ENCODE peak calls at places on chromosome X, in four cellular contexts. B is spleen; D is activated CD4-positive, alpha-beta T cell treated with anti-CD3 and anti-CD28 coated beads for 24 hours; H is psoas muscle. U is an unnamed sample.

GRCh38 chrX:153934473-153935325 is at the start of gene NAA10:
- DNase-seq in B (peak; percentile 91), D (peak; percentile 50), H (peak; percentile 84), U (peak; percentile 62)

GRCh38 chrX:131405497-131405896 is 116.4 kb upstream of the IGSF1 start:
- DNase-seq in D (no peak), B (no peak), H (no peak), U (no peak)

GRCh38 chrX:133754657-133755056 is 230.7 kb downstream of the GPC3 start:
- DNase-seq in H (no peak), D (no peak), B (no peak), U (no peak)

GRCh38 chrX:97551821-97552220 is 668.1 kb downstream of the RPA4 start:
- DNase-seq in H (no peak), D (no peak), B (no peak), U (no peak)

GRCh38 chrX:83022020-83022419 is 486.1 kb upstream of the POU3F4 start:
- DNase-seq in D (no peak), H (no peak), B (no peak), U (no peak)

GRCh38 chrX:18133605-18134004 is 87.1 kb downstream of the BEND2 start:
- DNase-seq in D (no peak), B (no peak), H (no peak), U (no peak)

GRCh38 chrX:154097003-154097596 is 417 bp downstream of the MECP2 start:
- DNase-seq in D (peak; percentile 37), H (peak; percentile 81), B (peak; percentile 90), U (peak; percentile 76)

GRCh38 chrX:26848511-26848910 is 614.6 kb downstream of the PPP4R3C start:
- DNase-seq in B (no peak), H (no peak), D (no peak), U (no peak)

GRCh38 chrX:11672213-11672612 is 6.5 kb upstream of the ARHGAP6 start:
- DNase-seq in B (no peak), D (no peak), H (no peak), U (no peak)

GRCh38 chrX:97529801-97530200 is 646.1 kb downstream of the RPA4 start:
- DNase-seq in B (no peak), H (no peak), D (no peak), U (no peak)

GRCh38 chrX:101040197-101040596 is 11.7 kb downstream of the TRMT2B start:
- DNase-seq in D (no peak), H (no peak), B (no peak), U (no peak)

GRCh38 chrX:1853916-1854315 is 239.1 kb downstream of the ASMT start:
- DNase-seq in H (no peak), D (no peak), B (no peak), U (no peak)

GRCh38 chrX:133474559-133474958 is 59.3 kb upstream of the GPC4 start:
- DNase-seq in B (no peak), D (no peak), H (no peak), U (no peak)

GRCh38 chrX:2875798-2876399 is 47.2 kb downstream of the GYG2 start:
- DNase-seq in B (no peak), H (no peak), D (no peak), U (no peak)

GRCh38 chrX:41481264-41482109 is 34.3 kb downstream of the NYX start:
- DNase-seq in H (no peak), D (no peak), B (no peak), U (no peak)

GRCh38 chrX:139725720-139726119 is 17.8 kb upstream of the MCF2 start:
- DNase-seq in B (no peak), D (no peak), H (no peak), U (no peak)

GRCh38 chrX:123425904-123426303 is 241.8 kb downstream of the GRIA3 start:
- DNase-seq in B (no peak), D (no peak), H (no peak), U (no peak)

GRCh38 chrX:114075073-114075673 is 508.7 kb upstream of the HTR2C start:
- DNase-seq in D (no peak), H (no peak), B (no peak), U (no peak)

GRCh38 chrX:136395271-136395670 is 92.5 kb upstream of the BRS3 start:
- DNase-seq in H (no peak), B (no peak), D (no peak), U (no peak)

GRCh38 chrX:121570072-121570841 is 522.8 kb downstream of the GLUD2 start:
- DNase-seq in D (no peak), B (no peak), H (no peak), U (no peak)

GRCh38 chrX:698246-698645 is 67.7 kb downstream of the SHOX start:
- DNase-seq in H (no peak), D (no peak), B (no peak), U (no peak)

GRCh38 chrX:49001521-49002090 is 458 bp downstream of the GRIPAP1 start:
- DNase-seq in D (peak; percentile 2), H (no peak), B (peak; percentile 80), U (peak; percentile 62)

GRCh38 chrX:8808661-8809060 is 7.5 kb upstream of the FAM9A start:
- DNase-seq in H (no peak), B (no peak), D (no peak), U (no peak)

GRCh38 chrX:85992811-85993229 is 54.5 kb downstream of the CHM start:
- DNase-seq in D (no peak), H (no peak), B (no peak), U (no peak)

GRCh38 chrX:119495734-119496520 is 27.7 kb downstream of the SLC25A5 start:
- DNase-seq in B (no peak), D (no peak), H (no peak), U (no peak)

GRCh38 chrX:51144828-51145442 is 187.7 kb upstream of the NUDT10 start:
- DNase-seq in B (no peak), H (no peak), D (no peak), U (no peak)

GRCh38 chrX:73785493-73785892 is 222.5 kb downstream of the CHIC1 start:
- DNase-seq in H (no peak), B (no peak), D (no peak), U (no peak)

GRCh38 chrX:47097018-47097417 is 18.8 kb downstream of the RGN start:
- DNase-seq in D (no peak), B (no peak), H (no peak), U (no peak)

U was measured in activated T-cell treated with anti-CD3 and anti-CD28 coated beads, Interleukin-2, amount 50 U/mL, for 1 hour.